ENCODE peak calls at places on chromosome 9, in six cellular contexts. L is endodermal cell; A is tibial nerve; C is CD8-positive, alpha-beta memory T cell; N is H1; S is HepG2. O is an unnamed sample.
A peak's percentile ranks its signal among the peaks of the same experiment; 100 is the strongest.

GRCh38 chr9:13719410-13719809 is 439.9 kb upstream of the MPDZ start:
- DNase-seq in L (no peak), A (no peak), C (no peak), N (no peak), S (no peak), O (no peak)

GRCh38 chr9:8961186-8961666 is 1161.6 kb upstream of the DMAC1 start:
- DNase-seq in L (no peak), A (peak; percentile 33), C (no peak), N (no peak), S (peak; percentile 97), O (peak; percentile 70)

GRCh38 chr9:126156898-126157297 is 169.7 kb upstream of the MVB12B start:
- DNase-seq in L (no peak), A (no peak), C (no peak), N (no peak), S (no peak), O (no peak)

GRCh38 chr9:130794923-130795495 is 40.0 kb upstream of the ABL1 start:
- DNase-seq in L (no peak), A (no peak), C (no peak), N (no peak), S (no peak), O (no peak)

GRCh38 chr9:2622361-2623045 is 916 bp downstream of the VLDLR start:
- DNase-seq in L (peak; percentile 75), A (no peak), C (peak; percentile 5), N (no peak), S (no peak), O (peak; percentile 73)

GRCh38 chr9:91421987-91422765 is 1.5 kb downstream of the NFIL3 start:
- DNase-seq in L (peak; percentile 56), A (no peak), C (no peak), N (no peak), S (peak; percentile 40), O (peak; percentile 74)

GRCh38 chr9:81826541-81826906 is 101.7 kb upstream of the SPATA31D4 start:
- DNase-seq in L (no peak), A (peak; percentile 62), C (no peak), N (no peak), S (no peak), O (no peak)

GRCh38 chr9:76756273-76756650 is 8.0 kb upstream of the PCA3 start:
- DNase-seq in L (peak; percentile 80), A (no peak), C (no peak), N (peak; percentile 25), S (peak; percentile 7), O (no peak)

GRCh38 chr9:104301770-104302169 is 202.3 kb upstream of the OR13F1 start:
- DNase-seq in L (no peak), A (no peak), C (no peak), N (no peak), S (no peak), O (no peak)

GRCh38 chr9:104286187-104286586 is 192.1 kb downstream of the SMC2 start:
- DNase-seq in L (no peak), A (no peak), C (no peak), N (no peak), S (no peak), O (no peak)

GRCh38 chr9:11312976-11313375 is 700.2 kb upstream of the PTPRD start:
- DNase-seq in L (no peak), A (no peak), C (no peak), N (no peak), S (no peak), O (no peak)

GRCh38 chr9:126411225-126411947 is 84.8 kb downstream of the MVB12B start:
- DNase-seq in L (no peak), A (no peak), C (peak; percentile 63), N (no peak), S (no peak), O (no peak)

GRCh38 chr9:4258321-4259093 is 41.4 kb downstream of the GLIS3 start:
- DNase-seq in L (no peak), A (no peak), C (no peak), N (no peak), S (no peak), O (no peak)

GRCh38 chr9:134589748-134590147 is 51.9 kb upstream of the COL5A1 start:
- DNase-seq in L (peak; percentile 82), A (no peak), C (no peak), N (no peak), S (no peak), O (peak; percentile 63)

GRCh38 chr9:137076636-137077009 is 694 bp upstream of the UAP1L1 start:
- DNase-seq in L (no peak), A (no peak), C (no peak), N (no peak), S (no peak), O (no peak)

GRCh38 chr9:22204240-22204639 is 195.1 kb upstream of the CDKN2B start:
- DNase-seq in L (no peak), A (no peak), C (no peak), N (no peak), S (no peak), O (no peak)

GRCh38 chr9:116594552-116594951 is 92.6 kb upstream of the TRIM32 start:
- DNase-seq in L (no peak), A (no peak), C (no peak), N (no peak), S (no peak), O (no peak)

GRCh38 chr9:81557452-81557956 is 131.8 kb downstream of the TLE1 start:
- DNase-seq in L (no peak), A (no peak), C (no peak), N (no peak), S (no peak), O (no peak)

GRCh38 chr9:20237686-20238085 is 384.6 kb downstream of the MLLT3 start:
- DNase-seq in L (no peak), A (no peak), C (no peak), N (no peak), S (no peak), O (no peak)

GRCh38 chr9:105067895-105068580 is 140.1 kb upstream of the ABCA1 start:
- DNase-seq in L (no peak), A (no peak), C (no peak), N (no peak), S (no peak), O (no peak)

GRCh38 chr9:113542741-113543140 is 79.2 kb downstream of the RGS3 start:
- DNase-seq in L (peak; percentile 46), A (no peak), C (no peak), N (no peak), S (no peak), O (peak; percentile 62)

GRCh38 chr9:11618241-11618805 is 1005.5 kb upstream of the PTPRD start:
- DNase-seq in L (no peak), A (no peak), C (no peak), N (no peak), S (no peak), O (no peak)

GRCh38 chr9:68500457-68501158 is 40.1 kb downstream of the TMEM252 start:
- DNase-seq in L (no peak), A (no peak), C (no peak), N (no peak), S (peak; percentile 43), O (peak; percentile 75)

GRCh38 chr9:120714846-120715231 is 569 bp upstream of the MEGF9 start:
- DNase-seq in L (no peak), A (no peak), C (no peak), N (no peak), S (no peak), O (peak; percentile 79)
- H3K27ac ChIP-seq in L (peak overlapping the region; percentile 99), A (peak overlapping the region; percentile 97), C (peak overlapping the region; percentile 56), N (peak overlapping the region; percentile 69), S (no peak overlapping the region), O (peak overlapping the region; percentile 90)

DNA sequence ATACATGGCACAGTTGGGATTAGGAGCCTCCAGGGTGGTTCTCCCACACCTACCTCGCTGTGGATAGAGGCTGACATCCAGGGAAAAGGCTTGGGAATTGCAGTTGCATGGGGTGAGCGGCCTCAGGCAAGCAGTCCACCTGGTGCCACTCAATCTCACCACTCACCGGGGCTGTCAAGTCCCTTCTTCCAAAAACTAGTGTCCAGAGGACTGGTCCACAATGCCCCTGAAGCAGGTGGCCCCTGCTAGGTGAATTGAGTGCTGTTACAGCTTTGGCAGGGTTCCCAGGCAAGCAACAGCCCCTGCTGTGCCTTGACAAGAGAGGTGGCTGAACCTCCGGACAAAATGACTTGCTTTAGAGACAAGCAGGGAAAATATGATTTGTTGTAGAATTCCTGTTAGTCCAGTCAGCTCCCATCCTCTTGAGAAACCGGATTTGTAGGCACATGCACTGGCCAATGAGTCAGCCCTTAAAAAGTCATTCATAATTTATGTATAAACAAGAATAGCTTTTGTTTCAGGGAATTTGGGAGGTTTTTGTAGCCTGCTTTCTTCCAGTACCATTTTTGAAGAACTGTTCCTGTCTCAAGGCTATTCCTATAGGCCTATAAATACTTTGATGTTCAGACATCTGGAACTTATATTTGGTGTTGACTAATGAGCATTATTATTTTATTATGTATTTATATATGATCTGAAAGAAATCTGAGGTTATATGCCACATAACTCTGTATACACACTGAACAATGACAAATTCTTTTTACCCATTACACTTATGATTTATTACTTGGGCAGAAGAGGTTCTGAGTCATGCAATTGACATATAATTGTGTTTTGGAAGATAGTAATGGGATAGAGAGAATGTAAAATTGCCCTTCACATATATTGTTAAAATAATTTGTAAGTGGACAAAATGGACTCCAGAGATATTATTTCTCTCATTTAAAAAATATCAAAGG is 411.1 kb downstream of the ACTL7B start:
- DNase-seq in L (no peak), A (no peak), C (no peak), N (no peak), S (peak; percentile 72), O (peak; percentile 75)
- H3K4me3 ChIP-seq in L (no peak overlapping the region), A (no peak overlapping the region), C (no peak overlapping the region), N (no peak overlapping the region), S (no peak overlapping the region), O (peak overlapping the region; percentile 20)

GRCh38 chr9:33816327-33817252 is at the start of gene UBE2R2:
- DNase-seq in L (peak; percentile 95), A (peak; percentile 85), C (peak; percentile 92), N (peak; percentile 60), S (peak; percentile 81), O (peak; percentile 95)

GRCh38 chr9:33815781-33816180 is 1.2 kb upstream of the UBE2R2 start:
- DNase-seq in L (no peak), A (no peak), C (no peak), N (no peak), S (no peak), O (no peak)

GRCh38 chr9:33817327-33818166 is 587 bp downstream of the UBE2R2 start:
- DNase-seq in L (peak; percentile 90), A (peak; percentile 26), C (peak; percentile 48), N (peak; percentile 25), S (peak; percentile 64), O (peak; percentile 83)

GRCh38 chr9:33813712-33814641 is 3.0 kb upstream of the UBE2R2 start:
- DNase-seq in L (no peak), A (no peak), C (peak; percentile 47), N (no peak), S (peak; percentile 50), O (no peak)

GRCh38 chr9:33814816-33815215 is 2.1 kb upstream of the UBE2R2 start:
- DNase-seq in L (no peak), A (no peak), C (no peak), N (no peak), S (no peak), O (no peak)
- H3K27ac ChIP-seq in L (no peak overlapping the region), A (peak overlapping the region; percentile 100), C (no peak overlapping the region), N (no peak overlapping the region), S (peak overlapping the region; percentile 19), O (peak overlapping the region; percentile 49)

DNA sequence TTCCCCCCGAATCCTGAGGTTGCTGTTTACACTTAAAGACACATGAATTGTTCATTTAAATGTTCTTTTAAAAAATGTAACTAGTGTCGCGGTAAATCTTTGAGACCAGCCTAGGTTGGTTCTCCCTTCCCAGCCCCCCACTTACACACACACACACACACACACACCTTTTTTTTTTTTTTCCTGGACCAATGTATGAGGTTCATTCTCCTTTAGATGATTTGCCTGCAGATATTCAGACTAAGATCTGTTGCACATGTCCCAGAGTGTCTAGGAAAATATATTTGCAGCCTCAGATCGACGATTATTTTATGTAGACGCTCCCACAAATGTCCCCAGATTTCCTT is 4.4 kb upstream of the ELAVL2 start:
- DNase-seq in L (no peak), A (no peak), C (no peak), N (no peak), S (no peak), O (no peak)
- H3K4me3 ChIP-seq in L (peak overlapping the region; percentile 77), A (no peak overlapping the region), C (no peak overlapping the region), N (peak overlapping the region; percentile 42), S (no peak overlapping the region), O (no peak overlapping the region)